ENCODE peak calls at places on chromosomes 6 and 20, in eight cellular contexts. Z, C, M, T, S, N, B and D are unnamed samples.
A peak's percentile ranks its signal among the peaks of the same experiment; 100 is the strongest.

GRCh38 chr6:46549155-46549554 is 57.9 kb upstream of the RCAN2 start:
- DNase-seq in Z (peak; percentile 0), C (no peak), M (no peak), T (no peak), S (no peak), N (no peak), B (no peak), D (no peak)

GRCh38 chr6:158706369-158706982 is 56.6 kb downstream of the SYTL3 start:
- DNase-seq in Z (peak; percentile 68), C (peak; percentile 58), M (peak; percentile 53), T (no peak), S (peak; percentile 57), N (peak; percentile 80), B (peak; percentile 62), D (peak; percentile 77)

GRCh38 chr20:44489223-44489622 is 13.5 kb downstream of the TTPAL start:
- DNase-seq in Z (no peak), C (no peak), M (no peak), T (no peak), S (no peak), N (no peak), B (no peak), D (no peak)

GRCh38 chr20:63589261-63590217 is 15.5 kb upstream of the HELZ2 start:
- DNase-seq in Z (no peak), C (no peak), M (no peak), T (no peak), S (no peak), N (no peak), B (no peak), D (no peak)

GRCh38 chr6:113969888-113970807 is 800 bp downstream of the HDAC2 start:
- DNase-seq in Z (peak; percentile 38), C (peak; percentile 71), M (peak; percentile 62), T (no peak), S (peak; percentile 33), N (peak; percentile 72), B (peak; percentile 13), D (peak; percentile 78)

GRCh38 chr6:125950293-125950692 is 6.3 kb upstream of the HINT3 start:
- DNase-seq in Z (peak; percentile 67), C (no peak), M (no peak), T (no peak), S (peak; percentile 79), N (no peak), B (no peak), D (no peak)

GRCh38 chr20:48716086-48716485 is 111.7 kb downstream of the PREX1 start:
- DNase-seq in Z (no peak), C (no peak), M (no peak), T (no peak), S (no peak), N (no peak), B (no peak), D (no peak)

GRCh38 chr6:156316613-156317012 is 460.6 kb upstream of the ARID1B start:
- DNase-seq in Z (no peak), C (no peak), M (no peak), T (no peak), S (no peak), N (no peak), B (no peak), D (no peak)

GRCh38 chr20:1557605-1558004 is at the start of gene SIRPD:
- DNase-seq in Z (no peak), C (no peak), M (no peak), T (no peak), S (no peak), N (no peak), B (no peak), D (no peak)

GRCh38 chr6:3888153-3888957 is 39.2 kb downstream of the FAM50B start:
- DNase-seq in Z (peak; percentile 63), C (peak; percentile 44), M (no peak), T (no peak), S (peak; percentile 52), N (no peak), B (peak; percentile 53), D (peak; percentile 80)

GRCh38 chr6:29723666-29724588 is 693 bp downstream of the HLA-F start:
- DNase-seq in Z (no peak), C (peak; percentile 73), M (peak; percentile 70), T (no peak), S (no peak), N (peak; percentile 69), B (peak; percentile 51), D (no peak)

GRCh38 chr20:9180480-9181257 is 111.8 kb downstream of the PLCB4 start:
- DNase-seq in Z (no peak), C (no peak), M (no peak), T (no peak), S (no peak), N (no peak), B (no peak), D (no peak)

GRCh38 chr20:9179867-9180266 is 111.0 kb downstream of the PLCB4 start:
- DNase-seq in Z (no peak), C (no peak), M (no peak), T (no peak), S (no peak), N (no peak), B (no peak), D (no peak)

GRCh38 chr20:9177278-9177677 is 108.4 kb downstream of the PLCB4 start:
- DNase-seq in Z (no peak), C (no peak), M (no peak), T (no peak), S (no peak), N (no peak), B (no peak), D (no peak)

DNA sequence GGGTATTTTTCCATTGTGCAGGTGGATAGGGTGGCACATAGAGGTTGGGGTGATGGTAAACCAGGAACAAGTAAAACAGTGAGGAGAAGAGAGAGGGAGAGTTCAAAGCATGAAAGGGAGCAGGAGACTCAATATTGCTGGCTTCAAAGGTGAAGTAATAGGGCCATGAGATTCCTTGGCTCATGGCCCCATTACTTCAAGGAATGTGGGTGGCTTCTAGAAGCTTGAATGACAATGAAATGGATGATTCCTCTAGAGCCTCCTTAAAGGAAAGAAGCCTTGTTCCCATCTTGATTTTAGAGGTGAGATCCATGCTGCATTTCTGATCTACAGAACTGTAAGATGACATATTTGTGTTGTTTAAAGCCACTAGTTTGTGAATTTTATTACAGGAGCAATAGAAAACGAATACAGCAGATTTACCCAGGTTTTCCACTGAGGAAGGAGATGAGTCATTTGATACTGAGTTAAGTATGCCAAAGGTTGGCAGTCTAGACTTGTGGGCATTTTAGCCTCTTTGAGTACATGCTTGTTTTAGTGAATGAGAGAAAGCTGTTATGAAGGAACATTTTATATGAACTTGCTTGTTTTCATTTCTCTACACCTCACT is 110.4 kb downstream of the PLCB4 start:
- DNase-seq in Z (peak; percentile 28), C (no peak), M (no peak), T (no peak), S (no peak), N (no peak), B (no peak), D (no peak)
- H3K4me3 ChIP-seq in Z (no peak overlapping the region), C (no peak overlapping the region), M (no peak overlapping the region), T (no peak overlapping the region), S (no peak overlapping the region), N (no peak overlapping the region), B (no peak overlapping the region), D (no peak overlapping the region)

GRCh38 chr20:23624307-23624706 is 13.4 kb downstream of the CST3 start:
- DNase-seq in Z (peak; percentile 82), C (no peak), M (no peak), T (no peak), S (peak; percentile 56), N (no peak), B (no peak), D (no peak)

GRCh38 chr20:23623666-23624065 is 14.1 kb downstream of the CST3 start:
- DNase-seq in Z (no peak), C (no peak), M (no peak), T (no peak), S (no peak), N (no peak), B (no peak), D (no peak)

GRCh38 chr20:23625236-23625964 is 12.4 kb downstream of the CST3 start:
- DNase-seq in Z (no peak), C (peak; percentile 12), M (no peak), T (no peak), S (no peak), N (no peak), B (no peak), D (no peak)

GRCh38 chr20:23626040-23626620 is 11.6 kb downstream of the CST3 start:
- DNase-seq in Z (peak; percentile 41), C (peak; percentile 68), M (no peak), T (no peak), S (no peak), N (no peak), B (no peak), D (no peak)

DNA sequence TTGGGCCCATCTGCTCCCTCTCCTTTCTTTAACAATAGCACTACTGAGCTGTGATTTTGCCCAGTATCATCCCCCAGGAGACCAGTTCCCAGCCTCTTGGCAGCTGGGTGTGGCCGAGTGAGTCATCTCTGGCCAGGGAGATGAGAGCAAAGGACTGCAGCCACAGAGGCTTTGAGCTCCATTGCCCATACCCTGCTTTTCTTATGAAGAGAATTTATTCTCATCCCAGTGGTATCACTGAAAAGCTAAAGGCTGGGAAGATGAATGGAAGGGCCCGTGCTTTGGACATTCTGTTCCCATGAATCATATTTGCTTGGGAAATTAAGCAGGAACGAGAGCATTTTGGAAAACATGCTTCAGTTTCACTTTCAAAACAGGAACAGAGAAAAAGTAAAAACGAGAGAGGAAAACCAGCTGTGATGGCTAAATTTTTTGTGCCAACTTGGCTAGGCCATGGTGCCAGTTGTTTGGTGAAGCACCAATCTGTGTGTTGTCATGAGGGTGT is 14.9 kb downstream of the CST3 start:
- DNase-seq in Z (peak; percentile 96), C (peak; percentile 74), M (peak; percentile 60), T (peak; percentile 42), S (peak; percentile 95), N (peak; percentile 78), B (peak; percentile 81), D (peak; percentile 89)
- H3K4me3 ChIP-seq in Z (peak overlapping the region; percentile 45), C (no peak overlapping the region), M (peak overlapping the region; percentile 34), T (peak overlapping the region; percentile 33), S (peak overlapping the region; percentile 60), N (peak overlapping the region; percentile 22), B (peak overlapping the region; percentile 38), D (peak overlapping the region; percentile 65)

DNA sequence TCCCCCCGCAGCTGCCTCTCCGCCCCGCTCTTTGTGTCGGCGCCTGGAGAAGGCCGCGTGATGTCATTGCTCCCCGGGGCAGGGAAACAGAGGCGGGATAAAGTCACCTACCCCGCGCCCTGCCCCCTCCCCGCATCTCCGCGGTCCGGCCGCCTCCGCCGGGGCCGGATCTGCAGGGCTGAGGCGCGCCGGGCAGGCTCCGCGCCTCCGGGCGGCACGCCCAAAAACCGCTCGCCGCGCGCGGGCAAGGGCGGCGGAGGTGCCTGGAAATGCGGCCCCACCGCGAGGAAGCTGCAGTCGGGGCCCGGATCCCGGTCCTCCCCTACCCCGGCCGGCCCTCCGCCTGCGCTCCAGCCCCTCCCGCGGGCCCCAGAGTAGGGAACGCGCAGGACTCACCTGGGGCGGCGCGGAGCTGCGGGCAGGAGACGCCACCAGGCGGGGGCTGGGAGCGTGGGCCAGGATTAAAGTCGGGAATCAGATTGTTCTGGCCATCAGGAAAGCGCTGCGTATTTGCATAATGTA is at the start of gene FAXC:
- DNase-seq in Z (peak; percentile 21), C (peak; percentile 47), M (peak; percentile 29), T (no peak), S (no peak), N (peak; percentile 31), B (no peak), D (no peak)
- H3K4me3 ChIP-seq in Z (peak within 1 kb of the TSS; percentile 61), C (peak within 1 kb of the TSS; percentile 71), M (peak within 1 kb of the TSS; percentile 41), T (peak within 1 kb of the TSS; percentile 63), S (peak within 1 kb of the TSS; percentile 62), N (peak within 1 kb of the TSS; percentile 62), B (peak within 1 kb of the TSS; percentile 69), D (peak within 1 kb of the TSS; percentile 91)

GRCh38 chr6:324116-324728 is 31.9 kb downstream of the DUSP22 start:
- DNase-seq in Z (no peak), C (no peak), M (no peak), T (no peak), S (no peak), N (no peak), B (no peak), D (peak; percentile 72)
- H3K4me3 ChIP-seq in Z (no peak overlapping the region), C (no peak overlapping the region), M (no peak overlapping the region), T (no peak overlapping the region), S (no peak overlapping the region), N (no peak overlapping the region), B (no peak overlapping the region), D (no peak overlapping the region)

GRCh38 chr6:151806757-151807512 is 547 bp upstream of the ESR1 start:
- DNase-seq in Z (peak; percentile 9), C (no peak), M (no peak), T (no peak), S (peak; percentile 88), N (no peak), B (no peak), D (no peak)
- H3K4me3 ChIP-seq in Z (no peak overlapping the region), C (peak overlapping the region; percentile 17), M (peak overlapping the region; percentile 37), T (no peak overlapping the region), S (peak overlapping the region; percentile 53), N (peak overlapping the region; percentile 61), B (peak overlapping the region; percentile 58), D (peak overlapping the region; percentile 83)